ENCODE peak calls at places on chromosomes 3 and 15, in nine cellular contexts. I, C, Y, Q, R, Z, V, F and O are unnamed samples.

GRCh38 chr3:125141596-125142417 is 70.7 kb downstream of the SLC12A8 start:
- DNase-seq in I (peak; percentile 84), C (no peak), Y (peak; percentile 74), Q (no peak), R (peak; percentile 14), Z (no peak), V (no peak), F (no peak), O (no peak)

GRCh38 chr3:28317438-28318022 is 31.0 kb upstream of the ZCWPW2 start:
- DNase-seq in I (no peak), C (no peak), Y (peak; percentile 13), Q (peak; percentile 28), R (no peak), Z (peak; percentile 57), V (peak; percentile 57), F (no peak), O (no peak)

GRCh38 chr3:98812851-98813374 is 49.8 kb downstream of the ST3GAL6 start:
- DNase-seq in I (no peak), C (no peak), Y (no peak), Q (no peak), R (no peak), Z (peak; percentile 9), V (peak; percentile 82), F (no peak), O (no peak)

GRCh38 chr3:98690876-98691275 is 72.3 kb upstream of the ST3GAL6 start:
- DNase-seq in I (no peak), C (no peak), Y (no peak), Q (no peak), R (no peak), Z (no peak), V (no peak), F (no peak), O (no peak)

GRCh38 chr15:71648095-71648494 is 162.3 kb upstream of the NR2E3 start:
- DNase-seq in I (no peak), C (peak; percentile 75), Y (no peak), Q (no peak), R (no peak), Z (no peak), V (no peak), F (no peak), O (no peak)

GRCh38 chr3:165855581-165855980 is 18.4 kb upstream of the BCHE start:
- DNase-seq in I (no peak), C (no peak), Y (no peak), Q (no peak), R (peak; percentile 13), Z (no peak), V (no peak), F (no peak), O (no peak)

GRCh38 chr15:60993948-60994347 is 235.2 kb downstream of the RORA start:
- DNase-seq in I (no peak), C (no peak), Y (no peak), Q (no peak), R (no peak), Z (no peak), V (no peak), F (no peak), O (no peak)

GRCh38 chr3:156787015-156787414 is 39.1 kb upstream of the LEKR1 start:
- DNase-seq in I (no peak), C (no peak), Y (no peak), Q (no peak), R (no peak), Z (no peak), V (no peak), F (no peak), O (no peak)

GRCh38 chr3:181896605-181897004 is 184.9 kb downstream of the SOX2 start:
- DNase-seq in I (no peak), C (no peak), Y (no peak), Q (no peak), R (no peak), Z (no peak), V (no peak), F (no peak), O (no peak)

GRCh38 chr3:143366672-143367071 is 247.1 kb downstream of the CHST2 start:
- DNase-seq in I (no peak), C (no peak), Y (no peak), Q (no peak), R (no peak), Z (no peak), V (no peak), F (no peak), O (no peak)

GRCh38 chr3:132344666-132345280 is 27.6 kb downstream of the ACP3 start:
- DNase-seq in I (no peak), C (no peak), Y (no peak), Q (peak; percentile 27), R (no peak), Z (no peak), V (no peak), F (no peak), O (no peak)

GRCh38 chr15:56475351-56475750 is 10.4 kb upstream of the MNS1 start:
- DNase-seq in I (no peak), C (no peak), Y (no peak), Q (no peak), R (no peak), Z (no peak), V (no peak), F (no peak), O (no peak)

GRCh38 chr15:64877435-64877834 is 34.3 kb upstream of the ANKDD1A start:
- DNase-seq in I (peak; percentile 86), C (no peak), Y (peak; percentile 53), Q (no peak), R (no peak), Z (no peak), V (no peak), F (no peak), O (no peak)

GRCh38 chr3:127253491-127253890 is 34.4 kb downstream of the PRR20G start:
- DNase-seq in I (no peak), C (peak; percentile 74), Y (no peak), Q (no peak), R (no peak), Z (no peak), V (no peak), F (no peak), O (no peak)

GRCh38 chr3:127255516-127255915 is 32.3 kb downstream of the PRR20G start:
- DNase-seq in I (no peak), C (peak; percentile 60), Y (no peak), Q (no peak), R (no peak), Z (no peak), V (no peak), F (no peak), O (peak; percentile 52)

GRCh38 chr3:127254001-127254400 is 33.8 kb downstream of the PRR20G start:
- DNase-seq in I (no peak), C (peak; percentile 87), Y (no peak), Q (no peak), R (no peak), Z (no peak), V (no peak), F (no peak), O (no peak)

GRCh38 chr3:127256138-127256537 is 31.7 kb downstream of the PRR20G start:
- DNase-seq in I (no peak), C (peak; percentile 78), Y (no peak), Q (no peak), R (no peak), Z (no peak), V (no peak), F (no peak), O (peak; percentile 54)

DNA sequence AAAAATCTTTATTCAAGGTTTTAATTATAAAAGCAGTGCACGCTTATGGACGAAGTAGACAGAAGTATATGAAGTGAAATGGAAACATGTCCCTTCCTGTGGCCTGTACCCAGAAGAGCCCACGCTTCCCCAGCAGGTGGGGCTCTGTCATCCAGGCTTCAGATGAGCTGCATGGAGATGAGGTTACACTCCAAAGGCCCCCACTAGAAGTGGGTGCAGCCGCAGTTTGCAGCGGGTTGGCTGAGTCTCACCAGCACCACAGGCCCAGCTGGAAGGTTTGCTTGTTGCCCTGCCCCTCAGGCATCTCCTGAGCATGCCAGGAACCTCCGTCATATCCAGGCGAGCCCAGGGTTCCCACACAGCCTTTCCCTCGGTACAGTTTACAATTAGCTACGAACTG is 33.1 kb downstream of the PRR20G start:
- DNase-seq in I (no peak), C (peak; percentile 85), Y (no peak), Q (peak; percentile 15), R (no peak), Z (peak; percentile 14), V (peak; percentile 16), F (no peak), O (peak; percentile 20)
- TF ChIP-seq CTCF in I (no peak), C (no peak), Y (no peak), Q (peak; percentile 65), R (no peak), Z (peak; percentile 36), V (peak; percentile 72), F (no peak), O (no peak)

DNA sequence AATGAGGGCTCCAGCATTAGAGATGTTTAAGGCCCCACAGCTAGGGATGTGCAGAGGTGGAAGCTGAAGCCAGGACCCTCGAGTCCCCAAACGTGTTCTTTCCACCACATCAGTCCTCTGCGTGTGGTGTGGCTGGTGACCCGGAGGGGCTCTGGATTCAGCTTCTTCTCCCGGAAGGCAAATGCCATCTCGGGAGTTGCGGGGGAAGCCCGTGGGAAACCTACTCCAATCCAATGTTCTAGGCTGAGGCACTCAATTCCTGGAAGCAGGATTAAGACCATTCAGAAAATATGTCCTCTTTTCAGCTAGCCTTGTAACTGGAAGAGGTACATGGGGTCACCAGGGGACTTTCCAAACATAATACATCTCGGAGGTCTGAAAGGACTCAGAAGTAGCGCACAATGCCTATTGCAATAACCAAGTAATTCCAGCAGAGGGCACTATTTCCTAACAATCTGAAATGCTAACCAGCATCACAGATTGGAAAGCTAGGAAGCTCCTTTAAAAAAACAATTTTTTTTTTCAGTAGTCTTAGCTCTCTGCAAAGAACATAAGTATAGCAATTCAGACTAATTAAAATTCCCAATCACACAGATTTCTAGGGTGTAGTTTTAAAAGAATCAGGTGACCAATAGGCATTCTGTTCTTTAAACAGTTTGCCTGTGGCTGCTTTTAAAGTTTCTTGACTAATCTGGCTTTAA is 36.2 kb downstream of the BNC1 start:
- DNase-seq in I (no peak), C (no peak), Y (no peak), Q (peak; percentile 67), R (peak; percentile 53), Z (peak; percentile 56), V (peak; percentile 55), F (peak; percentile 24), O (no peak)
- TF ChIP-seq POLR2A in I (no peak), C (no peak), Y (no peak), Q (no peak), R (no peak), Z (no peak), V (no peak), F (no peak), O (no peak)

DNA sequence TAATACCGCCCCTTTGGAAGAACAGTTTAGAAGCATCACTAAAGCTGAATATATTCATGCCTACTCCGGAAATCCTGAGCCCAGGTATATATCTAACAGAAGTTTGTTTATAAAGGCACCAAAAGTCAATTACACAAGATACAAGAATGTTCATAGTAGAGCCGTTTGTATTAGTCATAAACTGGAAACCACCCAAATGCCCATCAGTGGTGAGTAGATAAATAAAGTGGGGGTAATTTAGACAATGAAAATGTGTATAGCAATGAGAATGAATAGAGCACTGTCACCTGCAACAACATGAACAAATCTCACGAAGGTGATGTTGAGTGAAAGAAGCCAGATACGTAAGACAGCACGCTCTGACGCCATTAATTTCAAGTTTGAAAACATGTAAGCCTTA is 68.3 kb upstream of the GLCE start:
- DNase-seq in I (no peak), C (no peak), Y (no peak), Q (no peak), R (no peak), Z (no peak), V (peak; percentile 18), F (no peak), O (no peak)
- TF ChIP-seq POLR2AphosphoS5 in I (no peak), C (no peak), Y (no peak), Q (no peak), R (no peak), Z (no peak), V (no peak), F (no peak), O (no peak)

GRCh38 chr15:41564286-41564959 is 5.4 kb downstream of the TYRO3 start:
- DNase-seq in I (no peak), C (no peak), Y (no peak), Q (no peak), R (no peak), Z (peak; percentile 70), V (peak; percentile 78), F (no peak), O (no peak)
- TF ChIP-seq CTCF in I (no peak), C (no peak), Y (no peak), Q (no peak), R (no peak), Z (no peak), V (no peak), F (no peak), O (no peak)